ENCODE peak calls at places on chromosome 2, in seven cellular contexts. T, I, J, V, L, P and R are unnamed samples.

GRCh38 chr2:11155326-11156059 is at the start of gene SLC66A3:
- DNase-seq in V (peak; percentile 40), I (no peak), T (peak; percentile 85), J (peak; percentile 78), L (no peak), P (no peak), R (no peak)

GRCh38 chr2:28477087-28477486 is 18.8 kb upstream of the PLB1 start:
- DNase-seq in L (no peak), I (no peak), V (no peak), J (no peak), T (no peak), P (no peak), R (no peak)

GRCh38 chr2:175726213-175726612 is 275.9 kb downstream of the LNPK start:
- DNase-seq in P (no peak), L (no peak), I (no peak), V (no peak), T (no peak), J (no peak), R (no peak)

GRCh38 chr2:69385443-69386151 is 1.4 kb downstream of the GFPT1 start:
- DNase-seq in J (no peak), I (no peak), L (no peak), T (peak; percentile 61), P (no peak), V (no peak), R (no peak)

GRCh38 chr2:241775223-241776177 is 1.1 kb upstream of the GAL3ST2 start:
- DNase-seq in V (peak; percentile 9), I (peak; percentile 36), J (peak; percentile 59), P (peak; percentile 43), L (no peak), T (no peak), R (no peak)

GRCh38 chr2:66966631-66967030 is 430.5 kb upstream of the ETAA1 start:
- DNase-seq in I (no peak), T (no peak), V (no peak), P (no peak), L (no peak), J (no peak), R (no peak)

GRCh38 chr2:238955648-238956531 is 108.0 kb downstream of the TWIST2 start:
- DNase-seq in P (no peak), T (no peak), I (no peak), J (no peak), L (no peak), V (no peak), R (no peak)

GRCh38 chr2:65031341-65032015 is 24.7 kb upstream of the CEP68 start:
- DNase-seq in I (no peak), P (peak; percentile 59), L (no peak), V (no peak), J (peak; percentile 95), T (no peak), R (no peak)

GRCh38 chr2:220240640-220241039 is 613.2 kb downstream of the SLC4A3 start:
- DNase-seq in J (no peak), P (no peak), L (no peak), V (no peak), I (no peak), T (no peak), R (no peak)

GRCh38 chr2:216391401-216391800 is 19.1 kb upstream of the MARCHF4 start:
- DNase-seq in T (no peak), L (no peak), P (no peak), J (no peak), V (no peak), I (no peak), R (no peak)

GRCh38 chr2:47771211-47771610 is 11.7 kb upstream of the MSH6 start:
- DNase-seq in T (peak; percentile 40), I (no peak), J (peak; percentile 60), P (no peak), L (no peak), V (no peak), R (no peak)

GRCh38 chr2:215660687-215661086 is 224.8 kb upstream of the FN1 start:
- DNase-seq in P (no peak), V (no peak), L (no peak), I (no peak), J (no peak), T (no peak), R (no peak)

GRCh38 chr2:88329815-88330603 is 122.5 kb downstream of the FOXI3 start:
- DNase-seq in T (no peak), P (peak; percentile 54), I (no peak), J (peak; percentile 64), V (no peak), L (peak; percentile 49), R (no peak)

GRCh38 chr2:222736301-222736700 is 64.8 kb downstream of the MOGAT1 start:
- DNase-seq in P (no peak), T (peak; percentile 11), L (no peak), I (no peak), V (no peak), J (no peak), R (no peak)

GRCh38 chr2:127810156-127810636 is 775 bp downstream of the WDR33 start:
- DNase-seq in J (no peak), L (no peak), I (peak; percentile 36), P (no peak), T (no peak), V (no peak), R (no peak)

DNA sequence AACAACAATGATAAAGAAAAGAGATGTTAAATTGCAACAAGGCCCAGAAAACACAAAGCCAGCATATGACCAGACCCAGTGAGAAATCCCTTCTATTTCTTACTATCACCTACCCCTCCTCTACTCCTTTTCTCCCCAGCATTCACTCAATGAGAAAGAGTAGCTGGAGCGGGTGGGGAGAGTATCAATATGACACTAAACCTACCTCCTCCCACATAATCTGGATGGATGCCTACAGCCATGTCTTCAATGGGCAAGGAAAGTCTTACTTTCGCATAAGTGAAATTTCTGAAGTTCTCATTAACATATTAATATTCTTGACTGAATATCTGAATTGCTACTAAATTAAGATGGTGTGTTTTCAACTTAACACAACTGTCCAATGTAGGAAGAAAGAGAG is 78.2 kb downstream of the AFF3 start:
- DNase-seq in I (no peak), V (no peak), P (no peak), L (no peak), J (no peak), T (no peak), R (no peak)
- TF ChIP-seq TAF1 in I (no peak), V (no peak), P (no peak), L (no peak), J (no peak), T (no peak), R (no peak)

GRCh38 chr2:157784823-157785175 is 91.3 kb downstream of the ACVR1 start:
- DNase-seq in T (no peak), V (no peak), J (no peak), L (no peak), I (no peak), P (no peak), R (no peak)

GRCh38 chr2:157785200-157785599 is 90.9 kb downstream of the ACVR1 start:
- DNase-seq in P (no peak), T (no peak), J (no peak), I (no peak), V (no peak), L (no peak), R (no peak)

GRCh38 chr2:157785866-157786662 is 90.1 kb downstream of the ACVR1 start:
- DNase-seq in J (no peak), I (no peak), L (no peak), P (no peak), V (no peak), T (peak; percentile 64), R (no peak)

GRCh38 chr2:157783180-157783579 is 93.0 kb downstream of the ACVR1 start:
- DNase-seq in J (no peak), P (no peak), V (no peak), I (no peak), L (no peak), T (no peak), R (no peak)

GRCh38 chr2:157784169-157784822 is 91.8 kb downstream of the ACVR1 start:
- DNase-seq in T (no peak), V (no peak), J (no peak), L (no peak), P (no peak), I (no peak), R (no peak)
- TF ChIP-seq POLR2AphosphoS5 in T (no peak), V (no peak), J (no peak), L (no peak), P (no peak), I (no peak), R (no peak)

GRCh38 chr2:7570247-7570646 is 653.0 kb downstream of the RNF144A start:
- DNase-seq in T (no peak), P (no peak), L (no peak), V (no peak), J (no peak), I (no peak), R (no peak)

GRCh38 chr2:7572460-7572859 is 655.2 kb downstream of the RNF144A start:
- DNase-seq in J (no peak), T (no peak), L (no peak), P (no peak), I (no peak), V (no peak), R (no peak)

GRCh38 chr2:7566382-7566881 is 649.2 kb downstream of the RNF144A start:
- DNase-seq in P (no peak), J (peak; percentile 25), T (no peak), L (no peak), V (no peak), I (no peak), R (no peak)

GRCh38 chr2:7571701-7572100 is 654.5 kb downstream of the RNF144A start:
- DNase-seq in T (no peak), P (no peak), L (no peak), J (no peak), I (peak; percentile 24), V (no peak), R (no peak)

GRCh38 chr2:7567646-7568045 is 650.4 kb downstream of the RNF144A start:
- DNase-seq in V (no peak), L (peak; percentile 39), T (no peak), P (no peak), I (no peak), J (no peak), R (no peak)
- TF ChIP-seq TAF1 in V (no peak), L (no peak), T (no peak), P (no peak), I (no peak), J (no peak), R (no peak)

GRCh38 chr2:13654416-13654815 is 937.7 kb downstream of the TRIB2 start:
- DNase-seq in L (no peak), I (no peak), T (no peak), V (no peak), J (no peak), P (no peak), R (no peak)
- TF ChIP-seq POLR2AphosphoS5 in L (no peak), I (no peak), T (no peak), V (no peak), J (no peak), P (no peak), R (no peak)

DNA sequence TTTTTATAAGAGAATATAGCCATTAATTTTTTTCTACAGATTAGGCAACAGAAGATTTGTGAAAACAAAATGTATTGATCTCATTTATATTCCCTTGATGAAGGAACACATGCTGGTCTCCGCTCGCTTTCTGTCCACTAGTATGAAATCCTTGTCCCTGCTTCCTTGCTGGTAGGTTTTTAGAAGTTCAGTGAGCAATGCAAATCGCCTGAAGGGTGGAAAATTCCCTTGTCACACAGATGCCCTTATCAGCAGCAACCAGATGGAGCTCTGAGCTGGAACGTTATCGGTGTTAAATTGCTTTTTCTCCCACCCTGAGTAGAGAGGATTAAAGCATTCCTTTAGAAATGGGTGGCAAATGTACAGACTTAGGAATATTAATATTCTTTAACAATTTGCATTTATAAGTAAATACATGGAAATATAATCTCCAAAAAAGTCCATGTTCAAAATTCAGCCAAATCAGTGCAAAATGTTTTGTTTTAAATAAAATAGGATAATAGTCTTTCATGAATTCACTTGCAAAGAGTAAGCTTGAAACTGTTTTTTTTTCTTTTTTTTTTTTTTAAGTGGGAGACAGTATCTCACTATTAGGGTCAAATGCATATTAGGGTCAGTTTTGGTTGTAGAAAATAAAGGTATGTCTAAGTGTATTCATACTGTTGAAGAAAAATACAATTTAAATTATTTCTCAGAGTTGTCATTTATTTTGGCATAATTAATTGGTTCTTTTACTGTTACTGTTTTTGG is 164.0 kb upstream of the MYO3B start:
- DNase-seq in J (no peak), I (peak; percentile 68), L (no peak), T (peak; percentile 98), V (no peak), P (no peak), R (no peak)
- TF ChIP-seq TAF1 in J (no peak), I (no peak), L (no peak), T (peak; percentile 43), V (no peak), P (no peak), R (no peak)